ENCODE peak calls at places on chromosomes 16 and 17, in five cellular contexts. Q, Z, J, Y and A are unnamed samples.

GRCh38 chr16:78976212-78976611 is 624.3 kb downstream of the MAF start:
- DNase-seq in Z (no peak), J (no peak), Q (no peak), Y (no peak), A (no peak)

GRCh38 chr16:11780988-11781680 is 15.9 kb downstream of the ZC3H7A start:
- DNase-seq in Q (no peak), Y (no peak), J (no peak), Z (no peak), A (no peak)

GRCh38 chr16:72091217-72091616 is 2.2 kb downstream of the TXNL4B start:
- DNase-seq in Q (no peak), Z (no peak), J (no peak), Y (peak), A (no peak)

GRCh38 chr17:17221329-17221728 is 15.2 kb upstream of the PLD6 start:
- DNase-seq in Q (no peak), Y (no peak), J (no peak), Z (no peak), A (no peak)

GRCh38 chr17:80678621-80679020 is 134.0 kb downstream of the RPTOR start:
- DNase-seq in Q (no peak), Y (no peak), J (no peak), Z (peak), A (no peak)

GRCh38 chr17:78089557-78090281 is 38.8 kb downstream of the TMC6 start:
- DNase-seq in J (no peak), Z (no peak), Y (no peak), Q (no peak), A (no peak)

GRCh38 chr17:4706121-4706520 is 2.2 kb upstream of the PELP1 start:
- DNase-seq in Y (no peak), Q (no peak), J (no peak), Z (no peak), A (peak)

GRCh38 chr16:2854700-2855309 is 3.2 kb downstream of the PRSS22 start:
- DNase-seq in Q (no peak), Y (no peak), J (no peak), Z (no peak), A (peak)

GRCh38 chr16:55539488-55539887 is 27.0 kb upstream of the CAPNS2 start:
- DNase-seq in Z (no peak), Q (no peak), Y (no peak), J (no peak), A (no peak)

GRCh38 chr17:7266784-7267183 is 4.5 kb upstream of the CLDN7 start:
- DNase-seq in J (no peak), Q (no peak), Z (no peak), Y (no peak), A (no peak)

GRCh38 chr17:43341705-43342600 is 56.8 kb upstream of the ARL4D start:
- DNase-seq in J (no peak), Y (no peak), Z (no peak), Q (no peak), A (no peak)

GRCh38 chr16:6249863-6250262 is 1082.8 kb upstream of the RBFOX1 start:
- DNase-seq in J (no peak), Z (no peak), Q (no peak), Y (no peak), A (no peak)

GRCh38 chr17:8628609-8629169 is 1.8 kb downstream of the MYH10 start:
- DNase-seq in J (no peak), Z (peak), Y (no peak), Q (no peak), A (no peak)

GRCh38 chr16:10851512-10851911 is 25.5 kb upstream of the CIITA start:
- DNase-seq in Y (no peak), J (no peak), Q (no peak), Z (no peak), A (peak)

GRCh38 chr17:6094926-6095325 is 24.7 kb downstream of the WSCD1 start:
- DNase-seq in Z (no peak), J (no peak), Q (no peak), Y (no peak), A (no peak)

GRCh38 chr16:56866955-56867830 is 2.2 kb downstream of the SLC12A3 start:
- DNase-seq in Q (peak), J (no peak), Y (peak), Z (peak), A (peak)

GRCh38 chr17:28547623-28548416 is 4.6 kb downstream of the UNC119 start:
- DNase-seq in Y (peak), Q (peak), J (peak), Z (peak), A (peak)
- TF ChIP-seq JUNB in Y (no peak), Q (no peak), J (no peak), Z (no peak), A (no peak)

DNA sequence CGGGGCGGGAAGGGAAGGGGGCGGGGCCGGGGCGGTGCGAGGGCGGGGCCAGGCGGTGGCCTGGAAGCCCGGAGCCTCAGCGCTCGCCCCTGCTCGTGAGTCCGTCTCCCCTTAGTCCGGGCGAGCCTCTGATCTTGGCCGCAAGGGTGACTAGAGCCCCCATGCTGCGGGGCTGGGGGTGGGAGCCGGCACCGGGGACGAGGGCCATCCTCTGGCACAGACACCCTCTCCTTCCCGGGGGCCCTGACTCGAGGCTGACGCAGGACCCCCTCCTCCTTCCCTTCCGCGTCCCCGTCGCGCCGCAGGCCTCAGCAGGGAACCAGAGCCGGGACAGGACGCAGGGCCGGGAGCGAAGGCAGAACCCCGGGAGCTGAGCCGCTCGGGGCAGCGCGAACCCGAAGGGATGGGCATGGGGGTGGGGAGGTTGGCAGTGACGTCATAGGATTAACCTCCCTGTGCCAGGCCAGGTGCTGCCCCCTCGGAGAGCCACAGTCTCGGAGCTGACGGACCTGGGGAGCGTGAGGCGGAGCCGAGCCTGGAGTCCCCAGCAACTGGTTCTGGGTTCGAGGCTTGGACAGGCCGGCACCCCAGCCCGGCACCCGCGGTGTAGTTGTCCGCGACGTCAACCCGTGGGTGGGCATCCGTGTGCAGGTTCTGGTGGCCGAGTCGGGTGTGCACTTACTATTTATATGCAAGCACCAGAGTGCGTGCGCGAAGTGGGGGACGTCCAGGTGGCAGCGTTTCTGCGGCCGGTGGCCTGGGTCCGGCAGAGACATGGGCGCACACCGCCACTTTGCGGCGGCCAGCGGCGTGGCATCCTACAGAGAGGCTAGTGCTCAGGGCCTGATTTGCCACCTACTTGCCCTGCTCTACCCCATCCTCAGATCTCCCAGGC is 501 bp upstream of the PLCD3 start:
- DNase-seq in Y (peak), Q (peak), J (no peak), Z (peak), A (peak)
- TF ChIP-seq CTCF in Y (peak), Q (peak), J (peak), Z (peak), A (peak)

GRCh38 chr17:29119265-29119664 is 60.9 kb downstream of the MYO18A start:
- DNase-seq in J (no peak), Y (no peak), Q (no peak), Z (no peak), A (no peak)
- TF ChIP-seq JUNB in J (no peak), Y (no peak), Q (no peak), Z (no peak), A (no peak)

GRCh38 chr16:87549627-87550509 is 52.4 kb upstream of the JPH3 start:
- DNase-seq in J (no peak), Y (no peak), Q (no peak), Z (no peak), A (no peak)

GRCh38 chr16:87551487-87551886 is 50.8 kb upstream of the JPH3 start:
- DNase-seq in Q (no peak), Y (no peak), Z (no peak), J (no peak), A (no peak)

GRCh38 chr16:87552072-87552718 is 50.1 kb upstream of the JPH3 start:
- DNase-seq in Y (no peak), Z (no peak), Q (no peak), J (no peak), A (no peak)

GRCh38 chr16:87552772-87553171 is 49.5 kb upstream of the JPH3 start:
- DNase-seq in Z (no peak), J (no peak), Y (no peak), Q (no peak), A (no peak)

DNA sequence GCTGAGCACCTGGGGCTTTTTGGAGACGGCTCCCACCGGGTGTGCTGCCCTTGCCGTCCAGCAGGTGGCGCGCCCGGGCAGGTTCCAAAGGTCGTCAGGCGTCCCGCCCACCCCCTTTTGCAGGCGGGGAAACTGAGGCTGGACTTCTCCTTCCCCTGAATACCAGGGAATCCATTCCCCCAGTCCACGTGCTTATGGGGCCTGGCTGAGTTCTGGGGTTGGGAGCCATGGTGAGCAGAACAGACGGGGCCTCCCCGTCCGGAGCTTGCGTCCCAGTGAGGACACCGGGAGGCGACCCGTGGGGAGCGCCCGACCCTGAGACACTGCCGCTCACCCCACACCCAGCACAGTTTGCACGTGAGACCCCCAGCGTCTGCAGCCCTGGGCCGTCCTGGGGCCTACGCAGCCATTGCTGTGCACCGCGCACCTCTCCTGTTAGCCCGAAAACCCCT is 51.8 kb upstream of the JPH3 start:
- DNase-seq in Z (peak), J (no peak), Q (peak), Y (no peak), A (peak)
- TF ChIP-seq CTCF in Z (peak), J (peak), Q (peak), Y (peak), A (peak)

DNA sequence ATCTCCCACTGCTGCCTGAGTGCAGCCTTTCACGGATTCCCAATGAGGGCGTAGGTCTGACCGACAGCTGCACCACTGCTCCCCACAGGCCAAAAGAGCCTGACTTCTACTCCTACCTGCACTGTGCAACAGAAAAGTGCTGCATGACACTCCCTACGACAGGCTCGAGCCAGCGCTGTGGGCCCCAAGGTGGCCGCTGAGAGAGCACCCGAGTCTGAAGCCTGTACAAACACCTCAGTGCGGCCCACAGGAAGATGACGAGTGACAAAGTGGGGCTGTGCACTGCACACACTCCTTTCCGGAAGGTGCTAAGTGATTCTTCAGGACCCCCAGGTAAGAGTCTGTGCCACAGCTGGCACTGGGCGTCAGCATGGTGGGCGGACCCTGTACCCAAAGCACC is 41.2 kb downstream of the FANCA start:
- DNase-seq in J (no peak), Y (no peak), Z (no peak), Q (no peak), A (no peak)
- TF ChIP-seq JUNB in J (no peak), Y (no peak), Z (no peak), Q (no peak), A (no peak)

GRCh38 chr17:19379306-19380075 is 1.2 kb downstream of the MAPK7 start:
- DNase-seq in Q (no peak), Y (no peak), Z (no peak), J (no peak), A (no peak)
- TF ChIP-seq CTCF in Q (no peak), Y (no peak), Z (no peak), J (no peak), A (no peak)

GRCh38 chr16:19744670-19745069 is 26.6 kb downstream of the IQCK start:
- DNase-seq in Q (no peak), Y (peak), J (no peak), Z (no peak), A (no peak)
- TF ChIP-seq JUNB in Q (no peak), Y (no peak), J (no peak), Z (no peak), A (no peak)

GRCh38 chr17:10879110-10879509 is 41.2 kb upstream of the PIRT start:
- DNase-seq in J (no peak), Z (peak), Q (no peak), Y (no peak), A (peak)
- TF ChIP-seq CTCF in J (peak), Z (peak), Q (peak), Y (peak), A (peak)

GRCh38 chr16:81823111-81823510 is 44.0 kb downstream of the PLCG2 start:
- DNase-seq in Y (no peak), Q (no peak), J (no peak), Z (no peak), A (no peak)
- TF ChIP-seq JUNB in Y (no peak), Q (no peak), J (no peak), Z (no peak), A (no peak)

GRCh38 chr17:47720196-47720595 is 12.8 kb upstream of the TBX21 start:
- DNase-seq in J (no peak), Y (no peak), Z (no peak), Q (no peak), A (no peak)

GRCh38 chr17:47718634-47719405 is 14.2 kb upstream of the TBX21 start:
- DNase-seq in Z (no peak), J (no peak), Q (no peak), Y (no peak), A (no peak)

GRCh38 chr17:47719411-47720152 is 13.5 kb upstream of the TBX21 start:
- DNase-seq in J (no peak), Z (peak), Q (no peak), Y (no peak), A (no peak)

GRCh38 chr17:47721725-47722124 is 11.3 kb upstream of the TBX21 start:
- DNase-seq in Y (no peak), J (no peak), Q (no peak), Z (no peak), A (no peak)

GRCh38 chr17:47720754-47721533 is 12.1 kb upstream of the TBX21 start:
- DNase-seq in Z (no peak), Y (no peak), Q (no peak), J (no peak), A (peak)
- TF ChIP-seq CTCF in Z (no peak), Y (peak), Q (no peak), J (no peak), A (peak)